ENCODE peak calls at places on chromosome 15, in six cellular contexts. A is heart left ventricle; L is PC-9; C is CD8-positive, alpha-beta T cell; U is tibial nerve; Q is stomach. X is an unnamed sample.
A peak's percentile ranks its signal among the peaks of the same experiment; 100 is the strongest.

GRCh38 chr15:63677778-63678177 is 80.6 kb downstream of the FBXL22 start:
- DNase-seq in Q (peak; percentile 94), L (no peak), U (peak; percentile 35), C (no peak), A (peak; percentile 39), X (no peak)

GRCh38 chr15:99086327-99086667 is 18.6 kb upstream of the SYNM start:
- DNase-seq in A (no peak), U (no peak), L (no peak), C (peak; percentile 11), Q (no peak), X (no peak)

GRCh38 chr15:63256433-63256884 is 20.9 kb upstream of the APH1B start:
- DNase-seq in A (no peak), C (no peak), L (peak; percentile 62), Q (no peak), U (no peak), X (no peak)

GRCh38 chr15:64597469-64597806 is 137.1 kb downstream of the ZNF609 start:
- DNase-seq in C (no peak), A (no peak), L (no peak), Q (no peak), U (no peak), X (no peak)

GRCh38 chr15:70783041-70783440 is 19.7 kb upstream of the UACA start:
- DNase-seq in L (no peak), Q (no peak), A (no peak), C (no peak), U (no peak), X (no peak)

GRCh38 chr15:80418892-80419537 is 14.8 kb downstream of the ARNT2 start:
- DNase-seq in Q (no peak), A (no peak), L (peak; percentile 43), C (no peak), U (no peak), X (no peak)

GRCh38 chr15:71595846-71596553 is 214.4 kb upstream of the NR2E3 start:
- DNase-seq in Q (no peak), U (no peak), L (no peak), C (no peak), A (no peak), X (no peak)

GRCh38 chr15:91941871-91942270 is 88.4 kb downstream of the SLCO3A1 start:
- DNase-seq in Q (no peak), U (no peak), L (no peak), A (no peak), C (no peak), X (no peak)

GRCh38 chr15:39239562-39239961 is 341.3 kb upstream of the THBS1 start:
- DNase-seq in C (no peak), Q (no peak), L (peak; percentile 67), U (no peak), A (no peak), X (no peak)

GRCh38 chr15:36567445-36567844 is 12.0 kb upstream of the CDIN1 start:
- DNase-seq in A (no peak), C (no peak), L (no peak), Q (no peak), U (no peak), X (no peak)

GRCh38 chr15:92971081-92971480 is 71.0 kb downstream of the CHD2 start:
- DNase-seq in A (no peak), C (no peak), L (no peak), U (no peak), Q (no peak), X (no peak)

GRCh38 chr15:45328663-45329062 is 49.7 kb downstream of the GATM start:
- DNase-seq in Q (no peak), L (peak; percentile 50), C (no peak), A (no peak), U (no peak), X (no peak)

GRCh38 chr15:63833246-63833696 is 477 bp downstream of the HERC1 start:
- DNase-seq in Q (peak; percentile 40), A (peak; percentile 33), U (no peak), C (peak; percentile 59), L (no peak), X (no peak)

GRCh38 chr15:47717036-47717611 is at the start of gene SEMA6D:
- DNase-seq in Q (peak; percentile 45), L (no peak), A (peak; percentile 77), C (no peak), U (peak; percentile 64), X (no peak)

GRCh38 chr15:74403981-74404563 is 29.7 kb downstream of the SEMA7A start:
- DNase-seq in U (no peak), L (no peak), C (no peak), A (no peak), Q (no peak), X (no peak)

GRCh38 chr15:57565326-57565725 is 26.4 kb upstream of the MYZAP start:
- DNase-seq in U (no peak), A (no peak), C (no peak), Q (no peak), L (no peak), X (peak; percentile 9)

GRCh38 chr15:81575436-81576123 is 201.6 kb upstream of the TMC3 start:
- DNase-seq in A (no peak), C (no peak), U (no peak), Q (no peak), L (no peak), X (no peak)

GRCh38 chr15:99098426-99098825 is 6.5 kb upstream of the SYNM start:
- DNase-seq in A (no peak), Q (no peak), U (no peak), C (peak; percentile 38), L (no peak), X (no peak)

GRCh38 chr15:91306155-91306554 is 206.1 kb downstream of the SV2B start:
- DNase-seq in L (no peak), C (no peak), Q (no peak), A (no peak), U (no peak), X (no peak)

GRCh38 chr15:85333132-85333831 is 47.1 kb upstream of the AKAP13 start:
- DNase-seq in Q (no peak), L (no peak), C (no peak), A (no peak), U (no peak), X (no peak)

GRCh38 chr15:89408512-89409183 is 74.0 kb upstream of the POLG start:
- DNase-seq in U (no peak), A (no peak), L (peak; percentile 3), Q (no peak), C (no peak), X (no peak)

GRCh38 chr15:89409993-89410767 is 75.6 kb upstream of the POLG start:
- DNase-seq in L (no peak), Q (no peak), C (no peak), A (no peak), U (no peak), X (no peak)

GRCh38 chr15:89406756-89407650 is 72.4 kb upstream of the POLG start:
- DNase-seq in C (no peak), Q (no peak), U (no peak), L (no peak), A (no peak), X (no peak)

GRCh38 chr15:89406218-89406716 is 71.6 kb upstream of the POLG start:
- DNase-seq in U (no peak), L (peak; percentile 6), C (no peak), A (no peak), Q (no peak), X (no peak)

DNA sequence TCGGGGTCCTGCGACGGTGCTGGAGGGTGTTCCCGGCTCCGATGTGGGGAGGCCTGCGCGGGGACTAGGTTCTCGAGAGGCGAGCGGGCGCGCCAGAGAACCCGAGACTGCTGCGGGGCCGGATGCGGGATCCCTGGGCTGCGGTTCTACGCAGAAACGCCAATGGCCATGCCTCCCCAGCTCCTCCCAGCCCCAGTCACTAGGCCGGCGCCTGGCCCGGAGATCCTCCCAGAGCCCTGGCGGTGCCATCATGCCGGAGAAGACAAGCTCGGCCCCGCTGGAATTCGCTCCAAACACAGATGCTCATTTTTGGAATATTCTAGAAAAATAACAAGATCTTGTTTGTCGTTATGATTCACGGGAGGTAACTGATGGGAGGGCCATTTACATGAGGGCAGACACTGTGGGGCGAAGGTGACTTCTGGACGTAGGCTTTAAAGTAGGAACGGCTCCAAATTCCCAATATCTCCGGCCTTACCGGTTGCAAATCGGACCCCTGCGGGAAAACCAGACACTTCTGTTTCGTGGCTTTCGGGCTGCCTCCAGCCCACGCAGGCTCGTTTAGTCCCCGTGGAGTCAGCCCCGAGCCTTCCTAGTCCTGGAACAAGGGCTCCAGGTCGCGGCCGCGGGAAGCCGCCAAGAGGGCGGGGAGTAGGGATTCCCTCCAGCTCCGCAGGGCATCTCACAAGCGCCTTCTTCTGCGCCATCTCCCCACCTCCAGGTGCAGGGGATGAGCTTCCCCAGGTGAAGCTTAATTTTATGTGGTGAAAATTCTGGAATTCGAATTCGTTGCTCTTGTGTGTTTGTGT is 74.8 kb upstream of the POLG start:
- DNase-seq in Q (no peak), L (peak; percentile 11), C (no peak), A (no peak), U (no peak), X (no peak)
- H3K9me3 ChIP-seq in Q (no peaks in the 10 kb centered on the region), L (no peaks in the 10 kb centered on the region), C (no peaks in the 10 kb centered on the region), A (no peaks in the 10 kb centered on the region), U (no peaks in the 10 kb centered on the region), X (no peaks in the 10 kb centered on the region)

DNA sequence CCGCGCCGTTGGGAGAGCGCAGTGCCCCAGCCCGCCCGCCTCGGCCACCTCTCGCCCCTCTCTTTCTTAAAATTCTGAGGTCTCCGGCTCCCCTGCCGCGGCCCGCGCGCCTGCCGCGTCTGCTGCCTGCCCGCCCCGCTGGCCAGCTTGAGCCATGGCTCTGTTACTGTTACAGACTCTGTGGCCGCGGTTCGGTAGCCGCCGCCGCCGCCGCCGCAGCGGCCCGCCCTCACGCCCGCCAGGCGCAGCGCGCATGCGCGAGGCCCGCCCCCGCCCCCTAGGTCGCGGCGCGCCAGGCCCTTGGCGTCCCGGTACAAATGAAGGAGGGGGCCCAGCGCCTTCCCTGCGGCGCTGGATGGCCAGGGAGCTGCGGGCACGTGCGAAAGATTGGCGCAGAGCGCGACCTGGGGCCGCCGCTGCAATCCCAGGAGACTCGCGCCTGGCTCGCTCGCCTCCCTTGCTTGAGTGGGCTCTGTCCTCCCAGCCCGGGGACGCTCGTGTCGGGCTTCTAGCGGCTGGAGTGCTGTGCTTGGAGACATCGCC is at the start of gene ONECUT1:
- DNase-seq in Q (peak; percentile 51), L (no peak), A (peak; percentile 47), C (no peak), U (no peak), X (no peak)
- H3K27me3 ChIP-seq in Q (peaks cover 52% of the 10 kb centered on the region), L (peaks cover 16% of the 10 kb centered on the region), A (peaks cover 88% of the 10 kb centered on the region), C (peaks cover 36% of the 10 kb centered on the region), U (no peaks in the 10 kb centered on the region), X (peaks cover 89% of the 10 kb centered on the region)

GRCh38 chr15:62244762-62245161 is 79.7 kb upstream of the C2CD4B start:
- DNase-seq in C (no peak), Q (peak; percentile 76), A (no peak), U (no peak), L (no peak), X (no peak)
- H3K9me3 ChIP-seq in C (no peaks in the 10 kb centered on the region), Q (no peaks in the 10 kb centered on the region), A (no peaks in the 10 kb centered on the region), U (no peaks in the 10 kb centered on the region), L (no peaks in the 10 kb centered on the region), X (no peaks in the 10 kb centered on the region)

GRCh38 chr15:68993276-68993675 is 21.2 kb upstream of the NOX5 start:
- DNase-seq in C (no peak), A (no peak), Q (no peak), L (no peak), U (no peak), X (no peak)

GRCh38 chr15:68997050-68997449 is 17.4 kb upstream of the NOX5 start:
- DNase-seq in L (no peak), U (no peak), C (no peak), A (no peak), Q (no peak), X (no peak)

GRCh38 chr15:68995754-68996141 is 18.7 kb upstream of the NOX5 start:
- DNase-seq in A (no peak), L (no peak), Q (no peak), U (no peak), C (no peak), X (no peak)

GRCh38 chr15:68994149-68994548 is 20.3 kb upstream of the NOX5 start:
- DNase-seq in L (no peak), A (no peak), U (no peak), C (no peak), Q (no peak), X (no peak)

GRCh38 chr15:68994981-68995753 is 19.3 kb upstream of the NOX5 start:
- DNase-seq in Q (no peak), C (no peak), A (no peak), U (no peak), L (no peak), X (no peak)
- H3K27me3 ChIP-seq in Q (no peaks in the 10 kb centered on the region), C (no peaks in the 10 kb centered on the region), A (no peaks in the 10 kb centered on the region), U (no peaks in the 10 kb centered on the region), L (no peaks in the 10 kb centered on the region), X (no peaks in the 10 kb centered on the region)

X was measured in CD4-positive, alpha-beta T cell.